ENCODE peak calls at places on chromosomes 16 and 17, in nine cellular contexts. One of them, this sample, is unnamed.

GRCh38 chr17:76051071-76051467 is 21.2 kb downstream of the SRP68 start:
- DNase-seq in WTC11: no peak
- DNase-seq in activated CD4-positive, alpha-beta T cell treated with anti-CD3 and anti-CD28 coated beads for 48 hours: no peak
- DNase-seq in H54: no peak
- DNase-seq in NB4: no peak
- DNase-seq in HCEC 1CT: no peak
- DNase-seq in activated naive CD8-positive, alpha-beta T cell treated with anti-CD3 and anti-CD28 coated beads for 36 hours: no peak
- DNase-seq in HTR-8/SVneo: no peak
- DNase-seq in NCI-H460: no peak
- DNase-seq in this sample: no peak

GRCh38 chr17:80872999-80873951 is 118.4 kb upstream of the CHMP6 start:
- DNase-seq in NB4: peak
- DNase-seq in HTR-8/SVneo: no peak
- DNase-seq in HCEC 1CT: no peak
- DNase-seq in WTC11: peak
- DNase-seq in NCI-H460: peak
- DNase-seq in activated naive CD8-positive, alpha-beta T cell treated with anti-CD3 and anti-CD28 coated beads for 36 hours: no peak
- DNase-seq in H54: no peak
- DNase-seq in activated CD4-positive, alpha-beta T cell treated with anti-CD3 and anti-CD28 coated beads for 48 hours: no peak
- DNase-seq in this sample: peak

GRCh38 chr16:83439412-83439811 is 368.4 kb upstream of the HSBP1 start:
- DNase-seq in NCI-H460: no peak
- DNase-seq in NB4: no peak
- DNase-seq in HTR-8/SVneo: no peak
- DNase-seq in activated naive CD8-positive, alpha-beta T cell treated with anti-CD3 and anti-CD28 coated beads for 36 hours: no peak
- DNase-seq in WTC11: no peak
- DNase-seq in HCEC 1CT: no peak
- DNase-seq in activated CD4-positive, alpha-beta T cell treated with anti-CD3 and anti-CD28 coated beads for 48 hours: no peak
- DNase-seq in H54: no peak
- DNase-seq in this sample: no peak

GRCh38 chr16:77788196-77789084 is at the start of gene VAT1L:
- DNase-seq in NB4: peak
- DNase-seq in activated naive CD8-positive, alpha-beta T cell treated with anti-CD3 and anti-CD28 coated beads for 36 hours: peak
- DNase-seq in NCI-H460: no peak
- DNase-seq in HTR-8/SVneo: peak
- DNase-seq in H54: peak
- DNase-seq in WTC11: peak
- DNase-seq in activated CD4-positive, alpha-beta T cell treated with anti-CD3 and anti-CD28 coated beads for 48 hours: peak
- DNase-seq in HCEC 1CT: peak
- DNase-seq in this sample: no peak

GRCh38 chr16:86664518-86665318 is 86.4 kb downstream of the FOXL1 start:
- DNase-seq in activated CD4-positive, alpha-beta T cell treated with anti-CD3 and anti-CD28 coated beads for 48 hours: peak
- DNase-seq in H54: peak
- DNase-seq in NB4: peak
- DNase-seq in HTR-8/SVneo: peak
- DNase-seq in NCI-H460: peak
- DNase-seq in WTC11: no peak
- DNase-seq in HCEC 1CT: peak
- DNase-seq in activated naive CD8-positive, alpha-beta T cell treated with anti-CD3 and anti-CD28 coated beads for 36 hours: peak
- DNase-seq in this sample: no peak

GRCh38 chr16:50741225-50741807 is 570 bp upstream of the CYLD start:
- DNase-seq in NCI-H460: no peak
- DNase-seq in H54: no peak
- DNase-seq in HCEC 1CT: no peak
- DNase-seq in NB4: no peak
- DNase-seq in activated naive CD8-positive, alpha-beta T cell treated with anti-CD3 and anti-CD28 coated beads for 36 hours: no peak
- DNase-seq in WTC11: no peak
- DNase-seq in HTR-8/SVneo: no peak
- DNase-seq in activated CD4-positive, alpha-beta T cell treated with anti-CD3 and anti-CD28 coated beads for 48 hours: no peak
- DNase-seq in this sample: no peak

GRCh38 chr17:28216528-28216927 is 102.5 kb upstream of the TMEM97 start:
- DNase-seq in WTC11: no peak
- DNase-seq in activated CD4-positive, alpha-beta T cell treated with anti-CD3 and anti-CD28 coated beads for 48 hours: no peak
- DNase-seq in HTR-8/SVneo: no peak
- DNase-seq in H54: peak
- DNase-seq in activated naive CD8-positive, alpha-beta T cell treated with anti-CD3 and anti-CD28 coated beads for 36 hours: no peak
- DNase-seq in NCI-H460: peak
- DNase-seq in HCEC 1CT: peak
- DNase-seq in NB4: peak
- DNase-seq in this sample: no peak

GRCh38 chr17:27285501-27285900 is 8.4 kb upstream of the WSB1 start:
- DNase-seq in H54: no peak
- DNase-seq in WTC11: no peak
- DNase-seq in HTR-8/SVneo: no peak
- DNase-seq in HCEC 1CT: no peak
- DNase-seq in activated CD4-positive, alpha-beta T cell treated with anti-CD3 and anti-CD28 coated beads for 48 hours: no peak
- DNase-seq in activated naive CD8-positive, alpha-beta T cell treated with anti-CD3 and anti-CD28 coated beads for 36 hours: no peak
- DNase-seq in NB4: no peak
- DNase-seq in NCI-H460: no peak
- DNase-seq in this sample: no peak